ENCODE peak calls at places on chromosomes 2 and 18, in six cellular contexts. R is IMR-90, Q is A549, P is lower lobe of right lung, X is H1, A is upper lobe of right lung. U is an unnamed sample.
A peak's percentile ranks its signal among the peaks of the same experiment; 100 is the strongest.

GRCh38 chr18:21110667-21111350 is 804 bp downstream of the ROCK1 start:
- DNase-seq in R (peak; percentile 46), Q (no peak), P (peak; percentile 73), X (peak; percentile 67), A (peak; percentile 80), U (peak; percentile 70)

GRCh38 chr2:224882291-224883171 is 159.7 kb downstream of the DOCK10 start:
- DNase-seq in R (peak; percentile 95), Q (peak; percentile 31), P (no peak), X (no peak), A (no peak), U (no peak)

GRCh38 chr2:36413218-36413617 is 57.6 kb downstream of the CRIM1 start:
- DNase-seq in R (peak; percentile 47), Q (no peak), P (no peak), X (no peak), A (no peak), U (no peak)

GRCh38 chr2:63790913-63791312 is 50.8 kb upstream of the UGP2 start:
- DNase-seq in R (peak; percentile 91), Q (peak; percentile 10), P (no peak), X (no peak), A (no peak), U (no peak)

GRCh38 chr2:47302308-47302707 is 100.6 kb upstream of the MSH2 start:
- DNase-seq in R (no peak), Q (no peak), P (no peak), X (no peak), A (no peak), U (no peak)

GRCh38 chr18:27540126-27540525 is 355.0 kb upstream of the CHST9 start:
- DNase-seq in R (no peak), Q (no peak), P (no peak), X (no peak), A (no peak), U (no peak)

GRCh38 chr2:121346886-121347285 is 61.9 kb upstream of the TFCP2L1 start:
- DNase-seq in R (no peak), Q (no peak), P (no peak), X (no peak), A (no peak), U (no peak)

GRCh38 chr2:222993920-222994650 is 57.9 kb upstream of the KCNE4 start:
- DNase-seq in R (peak; percentile 98), Q (no peak), P (no peak), X (no peak), A (no peak), U (no peak)

GRCh38 chr2:206250041-206250897 is 24.2 kb upstream of the ZDBF2 start:
- DNase-seq in R (peak; percentile 4), Q (peak; percentile 69), P (no peak), X (peak; percentile 65), A (no peak), U (no peak)

GRCh38 chr2:68344031-68344430 is 21.1 kb upstream of the PLEK start:
- DNase-seq in R (no peak), Q (no peak), P (no peak), X (no peak), A (no peak), U (no peak)

GRCh38 chr2:196849895-196850294 is 40.7 kb upstream of the C2orf66 start:
- DNase-seq in R (peak; percentile 45), Q (peak; percentile 2), P (no peak), X (no peak), A (no peak), U (no peak)

GRCh38 chr2:105085525-105085924 is 47.7 kb downstream of the MRPS9 start:
- DNase-seq in R (no peak), Q (no peak), P (no peak), X (no peak), A (no peak), U (no peak)

GRCh38 chr2:120066708-120067547 is 54.1 kb downstream of the EPB41L5 start:
- DNase-seq in R (peak; percentile 66), Q (peak; percentile 29), P (no peak), X (no peak), A (no peak), U (no peak)

GRCh38 chr2:43484323-43484930 is 111.4 kb downstream of the THADA start:
- DNase-seq in R (peak; percentile 85), Q (peak; percentile 15), P (no peak), X (no peak), A (no peak), U (peak; percentile 75)

GRCh38 chr2:102632380-102633175 is 13.2 kb downstream of the SLC9A2 start:
- DNase-seq in R (no peak), Q (no peak), P (no peak), X (no peak), A (no peak), U (no peak)

GRCh38 chr2:159797468-159798375 is at the start of gene CD302:
- DNase-seq in R (peak; percentile 45), Q (peak; percentile 43), P (peak; percentile 89), X (peak; percentile 71), A (peak; percentile 93), U (no peak)

GRCh38 chr2:95297088-95297487 is at the start of gene KCNIP3:
- DNase-seq in R (no peak), Q (no peak), P (no peak), X (no peak), A (no peak), U (no peak)

GRCh38 chr2:109175350-109175678 is 46.3 kb downstream of the SH3RF3 start:
- DNase-seq in R (no peak), Q (no peak), P (no peak), X (no peak), A (no peak), U (peak; percentile 44)
- H3K4me1 ChIP-seq in R (peaks cover 41% of the 10 kb centered on the region), Q (no peaks in the 10 kb centered on the region), P (peaks cover 65% of the 10 kb centered on the region), X (peaks cover 3% of the 10 kb centered on the region), A (peaks cover 61% of the 10 kb centered on the region), U (peaks cover 17% of the 10 kb centered on the region)

DNA sequence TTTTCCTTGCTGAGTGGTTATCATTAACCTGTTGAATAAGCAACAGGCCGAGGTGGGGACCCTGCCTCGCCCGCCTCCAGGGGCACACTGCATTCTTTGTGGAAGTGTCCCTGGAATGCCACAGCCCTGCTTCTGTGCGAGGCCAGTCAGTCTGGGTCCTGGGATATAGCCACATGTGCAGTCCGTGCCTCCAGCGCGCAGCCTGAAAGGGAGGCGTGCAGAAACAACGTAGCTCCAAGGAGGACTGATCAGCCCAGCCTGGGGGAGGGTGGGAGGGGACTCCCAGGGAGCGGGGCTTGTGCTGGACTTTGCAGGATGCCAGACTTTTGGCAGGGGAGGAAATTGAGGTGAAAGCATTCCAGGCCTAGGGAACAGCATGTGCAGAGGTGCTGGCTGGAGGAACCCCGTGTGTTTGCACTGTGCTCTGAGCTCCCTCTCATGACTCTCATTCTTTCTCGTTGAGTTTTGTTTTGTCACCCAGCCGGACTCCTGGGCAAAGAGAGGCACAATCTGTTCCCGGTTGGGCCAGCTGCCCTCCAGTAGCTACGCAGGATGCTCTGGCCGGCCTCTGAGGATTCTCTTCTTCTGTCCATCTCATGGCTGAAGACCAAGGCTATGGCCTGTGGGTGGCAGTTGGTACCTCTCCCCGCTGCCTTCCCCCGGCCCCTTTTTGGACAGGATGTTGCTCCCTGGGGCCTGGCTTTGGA is 39.7 kb downstream of the HPCAL1 start:
- DNase-seq in R (no peak), Q (no peak), P (peak; percentile 66), X (no peak), A (peak; percentile 79), U (no peak)
- H3K4me1 ChIP-seq in R (peaks cover 10% of the 10 kb centered on the region), Q (peaks cover 90% of the 10 kb centered on the region), P (peaks cover 68% of the 10 kb centered on the region), X (no peaks in the 10 kb centered on the region), A (peaks cover 44% of the 10 kb centered on the region), U (no peaks in the 10 kb centered on the region)

GRCh38 chr2:38605298-38605830 is 2.6 kb upstream of the HNRNPLL start:
- DNase-seq in R (no peak), Q (no peak), P (no peak), X (no peak), A (no peak), U (no peak)

GRCh38 chr2:38615237-38615636 is 12.5 kb upstream of the HNRNPLL start:
- DNase-seq in R (peak; percentile 67), Q (no peak), P (no peak), X (no peak), A (no peak), U (no peak)

GRCh38 chr2:38613849-38614213 is 11.1 kb upstream of the HNRNPLL start:
- DNase-seq in R (no peak), Q (no peak), P (no peak), X (no peak), A (no peak), U (no peak)

GRCh38 chr2:38613126-38613848 is 10.6 kb upstream of the HNRNPLL start:
- DNase-seq in R (peak; percentile 67), Q (no peak), P (no peak), X (no peak), A (no peak), U (no peak)

DNA sequence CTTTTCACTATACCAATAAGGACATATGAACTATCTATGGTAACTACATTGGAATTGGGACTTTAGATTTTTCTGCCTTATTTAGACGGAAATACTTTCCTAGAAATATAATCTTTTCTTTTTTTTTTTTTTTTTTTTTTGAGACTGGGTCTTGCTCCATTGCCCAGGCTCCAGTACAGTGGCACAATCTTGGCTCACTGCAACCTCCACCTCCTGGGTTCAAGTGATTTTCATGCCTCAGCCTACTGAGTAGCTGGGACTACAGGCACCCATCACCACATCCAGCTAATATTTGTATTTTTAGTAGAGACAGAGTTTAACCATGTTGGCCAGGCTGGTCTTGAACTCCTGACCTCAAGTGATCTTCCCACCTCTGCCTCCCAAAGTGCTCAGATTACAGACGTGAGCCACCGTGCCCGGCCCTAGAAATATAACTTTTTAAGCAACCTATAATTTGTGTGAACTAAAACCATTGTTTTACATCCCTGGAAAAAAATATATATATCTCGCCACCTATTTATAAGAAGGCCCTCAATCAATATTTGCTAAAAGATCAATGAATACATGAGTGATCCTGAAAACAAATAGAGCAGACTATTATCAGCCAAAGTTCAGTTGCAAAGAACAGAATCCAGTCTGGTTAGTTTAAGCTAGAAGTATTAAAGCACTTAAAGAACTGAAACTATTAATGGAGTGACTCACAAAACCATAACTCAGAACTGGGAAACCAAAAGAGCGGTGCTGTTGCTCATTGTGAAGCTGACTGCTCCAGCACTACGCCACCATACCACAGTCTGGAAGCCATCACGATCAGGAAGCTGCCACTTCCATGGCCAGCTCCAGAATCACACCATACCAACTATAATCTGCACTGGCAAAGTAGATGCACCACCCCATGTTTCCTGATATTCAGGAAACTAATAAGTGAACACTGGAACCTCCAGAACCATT is 8.4 kb upstream of the HNRNPLL start:
- DNase-seq in R (peak; percentile 77), Q (no peak), P (no peak), X (no peak), A (no peak), U (peak; percentile 74)
- H3K4me1 ChIP-seq in R (no peaks in the 10 kb centered on the region), Q (peaks cover 10% of the 10 kb centered on the region), P (no peaks in the 10 kb centered on the region), X (no peaks in the 10 kb centered on the region), A (peaks cover 6% of the 10 kb centered on the region), U (peaks cover 40% of the 10 kb centered on the region)

DNA sequence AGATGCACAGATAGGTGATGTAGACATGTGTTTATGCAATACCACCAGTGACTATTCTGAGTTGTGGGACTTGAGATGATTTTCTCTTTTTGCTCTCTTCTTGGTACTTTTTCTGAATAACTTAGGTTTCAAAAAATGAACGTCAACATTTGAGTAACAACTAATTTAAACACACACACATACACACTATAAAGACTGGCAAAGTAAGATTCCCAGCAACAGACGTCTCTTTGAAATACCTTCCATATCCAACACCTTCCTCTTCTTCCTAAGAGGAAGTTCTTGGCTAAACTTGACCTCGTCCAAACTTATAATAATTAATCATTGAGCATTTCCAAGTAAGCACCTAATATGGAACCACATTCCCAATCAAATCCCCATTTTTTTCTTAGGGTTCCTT is 81.6 kb upstream of the RGPD4 start:
- DNase-seq in R (no peak), Q (no peak), P (no peak), X (no peak), A (no peak), U (no peak)
- H3K4me1 ChIP-seq in R (no peaks in the 10 kb centered on the region), Q (no peaks in the 10 kb centered on the region), P (no peaks in the 10 kb centered on the region), X (no peaks in the 10 kb centered on the region), A (no peaks in the 10 kb centered on the region), U (no peaks in the 10 kb centered on the region)

U was measured in MM.1S.